ENCODE peak calls at places on chromosomes 2 and 18, in five cellular contexts. V is adrenal gland, N is NB4, U is A549, L is uterus. P is an unnamed sample.

GRCh38 chr2:232321156-232321816 is 57.3 kb upstream of the ALPP start:
- DNase-seq in V (no peak), N (peak; percentile 49), U (no peak), L (no peak), P (no peak)

GRCh38 chr2:156763174-156763573 is 327.0 kb downstream of the GPD2 start:
- DNase-seq in U (no peak), V (no peak), N (no peak), L (no peak), P (no peak)

GRCh38 chr2:68839260-68839833 is 31.9 kb downstream of the BMP10 start:
- DNase-seq in N (peak; percentile 59), L (no peak), V (no peak), U (peak; percentile 31), P (peak; percentile 24)

GRCh38 chr2:169005080-169005598 is 26.0 kb downstream of the ABCB11 start:
- DNase-seq in N (no peak), V (no peak), L (no peak), U (no peak), P (no peak)

GRCh38 chr2:207640661-207641060 is 15.5 kb upstream of the METTL21A start:
- DNase-seq in L (no peak), N (no peak), U (no peak), V (no peak), P (no peak)

GRCh38 chr2:12658287-12658945 is 58.3 kb upstream of the TRIB2 start:
- DNase-seq in U (no peak), V (no peak), N (no peak), L (no peak), P (no peak)

GRCh38 chr2:75321558-75321957 is 122.2 kb upstream of the TACR1 start:
- DNase-seq in L (no peak), N (no peak), V (no peak), U (no peak), P (no peak)

GRCh38 chr2:132038179-132038882 is 123.4 kb downstream of the ANKRD30BL start:
- DNase-seq in V (no peak), N (peak; percentile 3), L (no peak), U (no peak), P (no peak)

GRCh38 chr2:110740747-110741349 is 8.5 kb downstream of the ACOXL start:
- DNase-seq in L (no peak), N (no peak), V (no peak), U (no peak), P (no peak)

GRCh38 chr2:119177171-119177837 is 18.8 kb upstream of the C1QL2 start:
- DNase-seq in N (no peak), V (no peak), U (no peak), L (no peak), P (no peak)
- TF ChIP-seq POLR2A in N (no peak), V (no peak), U (no peak), L (no peak), P (no peak)

DNA sequence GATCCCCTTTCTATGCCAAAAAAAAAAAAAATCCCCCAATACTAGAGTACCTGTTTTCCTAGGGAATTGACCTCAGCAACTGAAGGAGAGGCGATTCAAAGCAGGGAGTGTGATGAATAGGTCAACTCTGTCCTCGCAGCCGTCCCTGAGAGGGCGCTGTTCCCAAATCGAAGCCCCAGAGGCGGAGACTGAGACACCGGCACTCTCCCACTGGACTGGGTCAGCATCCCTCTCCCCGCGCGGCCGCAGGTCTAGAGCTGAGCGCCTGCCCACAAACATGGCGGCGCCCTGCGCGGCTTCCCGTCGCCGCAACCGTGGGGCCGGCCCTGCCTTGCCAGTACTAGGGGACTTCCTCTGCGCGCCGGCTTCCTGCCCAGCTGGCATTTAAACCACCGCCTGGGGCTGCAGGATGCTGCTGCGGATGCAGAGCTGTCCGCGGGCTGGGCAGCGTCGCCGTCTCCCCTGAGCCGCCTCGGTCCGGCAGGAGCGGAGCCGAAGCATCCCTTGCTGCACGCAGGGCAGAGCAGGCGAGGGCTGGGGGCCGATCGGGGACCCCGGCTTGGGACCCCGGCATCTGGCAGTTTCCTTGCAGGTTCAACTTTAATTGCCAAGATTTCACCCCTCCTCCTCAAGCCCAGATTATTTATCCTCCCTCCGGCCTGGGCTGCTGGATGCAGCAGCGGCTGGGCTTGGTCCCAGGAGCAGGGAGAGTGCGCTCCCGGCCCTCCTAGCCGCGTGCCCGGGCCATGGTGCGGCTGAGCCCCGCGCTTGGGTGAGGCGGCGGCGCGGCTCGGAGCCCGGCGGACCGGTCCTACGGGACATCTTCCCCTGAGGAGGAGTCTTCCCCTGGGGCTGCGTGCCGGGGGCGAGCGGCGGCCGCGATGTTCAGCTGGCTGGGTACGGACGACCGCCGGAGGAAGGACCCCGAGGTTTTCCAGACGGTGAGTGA is at the start of gene EHD3:
- DNase-seq in N (peak; percentile 79), L (peak; percentile 81), U (peak; percentile 93), V (peak; percentile 83), P (peak; percentile 94)
- TF ChIP-seq POLR2A in N (no peak), L (peak; percentile 24), U (peak; percentile 88), V (peak; percentile 64), P (peak; percentile 89)

DNA sequence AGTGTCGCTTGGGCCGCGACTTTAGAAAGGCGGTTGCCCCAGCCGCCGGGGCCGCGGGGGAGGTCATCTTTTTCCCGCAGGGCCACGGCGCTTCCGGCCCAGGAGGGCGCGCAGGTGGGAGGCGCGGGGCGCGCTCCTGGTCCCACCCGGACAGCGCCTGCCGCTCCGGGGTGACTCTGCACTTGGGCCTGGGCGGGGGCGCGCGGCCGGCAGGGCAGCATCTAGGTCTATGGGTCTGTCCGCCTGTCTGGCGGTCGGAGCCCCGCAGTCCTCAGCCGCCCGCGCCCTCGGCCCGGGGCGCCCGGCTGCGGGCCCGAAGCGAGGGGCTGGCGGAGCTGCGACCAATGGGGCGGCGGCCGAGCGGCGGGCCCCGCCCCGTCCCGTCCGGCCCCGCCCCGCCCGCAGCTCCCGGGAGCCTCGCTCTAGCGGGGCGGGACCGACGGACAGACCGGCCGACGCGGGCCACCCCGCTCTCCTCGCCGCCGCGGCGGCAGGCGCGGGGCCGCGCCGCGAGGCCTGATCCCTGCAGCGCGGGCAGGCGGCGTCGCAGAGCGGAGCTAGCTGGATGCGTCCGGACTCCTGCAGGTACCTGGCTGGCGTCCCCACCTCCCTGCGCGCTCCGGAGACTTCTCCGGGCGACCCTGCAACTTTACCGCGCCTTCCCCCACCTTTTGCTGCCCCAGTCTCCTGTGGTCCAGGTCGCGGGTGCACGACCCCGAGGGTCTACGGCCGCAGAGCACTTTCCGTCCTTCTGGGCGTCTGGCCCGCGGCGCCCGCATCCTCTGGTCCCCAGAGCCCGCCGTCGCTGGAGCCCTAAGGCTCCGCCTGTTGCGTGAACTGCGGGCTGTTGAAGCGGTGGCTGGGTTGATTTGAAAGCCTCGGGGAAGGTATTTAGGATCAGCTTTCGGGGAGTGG is at the start of gene KCNS3:
- DNase-seq in N (no peak), V (peak; percentile 40), L (no peak), U (peak; percentile 23), P (peak; percentile 44)
- TF ChIP-seq POLR2A in N (no peak), V (no peak), L (peak; percentile 62), U (peak; percentile 10), P (no peak)

GRCh38 chr18:58863539-58864145 is 1.0 kb upstream of the ZNF532 start:
- DNase-seq in U (peak; percentile 44), L (peak; percentile 30), N (no peak), V (peak; percentile 53), P (peak; percentile 35)

GRCh38 chr18:58861853-58862252 is 2.8 kb upstream of the ZNF532 start:
- DNase-seq in N (no peak), U (no peak), L (no peak), V (no peak), P (no peak)

GRCh38 chr18:58862404-58862803 is 2.3 kb upstream of the ZNF532 start:
- DNase-seq in N (no peak), U (no peak), V (no peak), L (no peak), P (no peak)

GRCh38 chr18:58861353-58861752 is 3.3 kb upstream of the ZNF532 start:
- DNase-seq in N (no peak), U (no peak), L (no peak), V (no peak), P (no peak)

GRCh38 chr18:58862851-58863538 is 1.7 kb upstream of the ZNF532 start:
- DNase-seq in V (peak; percentile 38), L (peak; percentile 45), U (peak; percentile 45), N (no peak), P (peak; percentile 26)
- TF ChIP-seq POLR2A in V (no peak), L (no peak), U (no peak), N (no peak), P (no peak)

P was measured in H54.